ENCODE peak calls at places on chromosomes 16 and 17, in seven cellular contexts. G is iPS DF 6.9, Y is Peyer's patch, K is endodermal cell, V is neuronal stem cell, S is GM23338, C is heart right ventricle. D is an unnamed sample.

GRCh38 chr16:17316005-17316404 is 154.8 kb downstream of the XYLT1 start:
- DNase-seq in S (no peak), K (no peak), C (no peak), G (no peak), Y (no peak), V (no peak), D (no peak)

GRCh38 chr16:5231246-5231759 is 133.7 kb upstream of the EEF2KMT start:
- DNase-seq in S (no peak), C (no peak), K (no peak), Y (no peak), V (no peak), G (no peak), D (no peak)

GRCh38 chr17:42774066-42774750 is 959 bp downstream of the VPS25 start:
- DNase-seq in Y (no peak), S (no peak), C (no peak), G (no peak), K (no peak), V (no peak), D (no peak)

GRCh38 chr17:50830994-50831393 is 4.4 kb upstream of the WFIKKN2 start:
- DNase-seq in C (no peak), Y (no peak), S (peak; percentile 33), G (no peak), V (no peak), K (peak; percentile 82), D (peak; percentile 12)

GRCh38 chr17:19354123-19354522 is 8.4 kb downstream of the B9D1 start:
- DNase-seq in V (no peak), G (no peak), Y (no peak), K (peak; percentile 26), S (no peak), C (no peak), D (no peak)

GRCh38 chr16:59192551-59193199 is 458.6 kb upstream of the GOT2 start:
- DNase-seq in S (peak; percentile 91), G (peak; percentile 54), V (peak; percentile 40), C (peak; percentile 6), Y (no peak), K (peak; percentile 89), D (no peak)

GRCh38 chr16:64304376-64304775 is 817.5 kb downstream of the CDH11 start:
- DNase-seq in S (no peak), C (no peak), Y (no peak), K (no peak), V (no peak), G (no peak), D (no peak)

GRCh38 chr16:4987250-4987579 is 29.1 kb downstream of the SEC14L5 start:
- DNase-seq in K (no peak), C (no peak), Y (no peak), S (peak; percentile 48), V (no peak), G (no peak), D (no peak)

GRCh38 chr17:46264456-46265198 is 30.3 kb upstream of the LRRC37A start:
- DNase-seq in G (no peak), K (peak; percentile 79), V (no peak), Y (no peak), S (peak; percentile 65), C (no peak), D (peak; percentile 58)

GRCh38 chr17:22460461-22461063 is 768.2 kb downstream of the KCNJ18 start:
- DNase-seq in Y (no peak), S (no peak), V (no peak), K (no peak), C (no peak), G (no peak), D (no peak)

GRCh38 chr17:50201226-50201854 is at the start of gene COL1A1:
- DNase-seq in C (peak; percentile 76), K (peak; percentile 77), S (peak; percentile 59), V (no peak), G (no peak), Y (peak; percentile 71), D (no peak)

GRCh38 chr17:4980644-4981216 is 6.7 kb downstream of the CAMTA2 start:
- DNase-seq in S (peak; percentile 95), G (no peak), K (peak; percentile 88), Y (no peak), C (no peak), V (peak; percentile 72), D (peak; percentile 48)

GRCh38 chr16:78098544-78099371 is 696 bp upstream of the WWOX start:
- DNase-seq in Y (no peak), S (no peak), G (no peak), K (no peak), V (no peak), C (no peak), D (peak; percentile 3)

GRCh38 chr17:28509784-28510183 is 3.6 kb downstream of the FOXN1 start:
- DNase-seq in G (no peak), V (no peak), C (no peak), S (no peak), K (no peak), Y (no peak), D (no peak)

GRCh38 chr16:4828567-4829320 is 18.3 kb downstream of the GLYR1 start:
- DNase-seq in S (no peak), G (no peak), K (no peak), C (peak; percentile 58), Y (no peak), V (no peak), D (no peak)

DNA sequence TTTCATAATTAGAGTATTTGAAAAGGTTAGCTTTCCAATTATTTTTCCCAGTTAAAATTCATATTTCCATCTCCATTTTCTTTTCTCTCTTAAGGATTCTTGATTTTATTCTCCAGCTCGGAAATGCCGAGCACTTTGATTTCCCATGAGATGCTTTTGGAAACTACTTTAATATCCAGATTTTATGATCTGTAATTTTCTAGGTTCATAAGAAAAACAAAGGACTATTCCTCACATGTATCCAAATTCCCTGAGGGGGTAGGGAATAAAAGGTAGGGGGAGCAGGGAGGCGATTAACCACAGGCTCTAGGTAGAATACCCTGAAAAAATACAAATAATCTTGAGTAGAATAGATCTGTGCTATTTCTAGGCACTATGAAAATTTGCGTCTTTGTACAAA is 938 bp downstream of the RNF43 start:
- DNase-seq in Y (no peak), G (no peak), K (no peak), V (no peak), C (no peak), S (no peak), D (no peak)
- H3K27ac ChIP-seq in Y (peak overlapping the region; percentile 83), G (no peak overlapping the region), K (no peak overlapping the region), V (no peak overlapping the region), C (no peak overlapping the region), S (no peak overlapping the region), D (peak overlapping the region; percentile 28)

GRCh38 chr16:70788668-70789161 is 12.2 kb downstream of the VAC14 start:
- DNase-seq in V (no peak), K (no peak), G (no peak), Y (no peak), S (no peak), C (no peak), D (no peak)

GRCh38 chr16:70782237-70782636 is 18.7 kb downstream of the VAC14 start:
- DNase-seq in C (no peak), G (no peak), V (no peak), Y (no peak), S (no peak), K (no peak), D (no peak)

GRCh38 chr16:70781800-70782199 is 19.2 kb downstream of the VAC14 start:
- DNase-seq in Y (no peak), K (no peak), C (no peak), G (no peak), S (no peak), V (no peak), D (no peak)

GRCh38 chr16:70786020-70786419 is 14.9 kb downstream of the VAC14 start:
- DNase-seq in S (no peak), C (no peak), G (no peak), Y (no peak), V (no peak), K (no peak), D (no peak)

DNA sequence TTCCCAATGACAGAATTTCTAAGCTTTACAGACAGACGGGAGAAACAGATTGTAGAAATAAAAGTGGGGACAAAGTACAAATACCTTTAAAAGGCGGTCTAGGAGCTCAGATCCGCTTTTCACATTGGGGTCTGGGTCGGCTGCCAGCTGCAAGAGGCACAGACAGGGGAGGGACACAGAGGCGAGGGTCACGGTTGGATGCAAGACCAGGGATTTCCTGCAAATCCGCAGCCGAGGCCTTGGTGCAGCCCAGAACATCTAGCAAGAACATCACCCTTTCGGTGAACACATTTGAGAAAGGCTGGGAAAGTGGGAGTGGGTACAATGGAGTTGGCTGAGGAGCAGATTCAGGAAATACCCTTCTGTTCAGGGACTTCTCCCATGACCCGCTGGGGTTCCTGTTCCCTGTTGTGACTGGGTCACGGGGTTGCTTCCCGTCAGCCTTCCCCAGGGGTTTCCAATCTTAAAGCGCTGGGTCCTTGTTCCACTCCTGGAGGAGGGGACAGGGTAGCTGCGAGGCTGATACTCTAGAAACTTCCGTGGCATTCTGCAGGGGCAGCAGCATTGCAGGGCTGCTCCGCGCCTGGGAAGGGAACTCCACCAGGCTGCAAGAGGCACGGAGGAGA is 16.2 kb downstream of the VAC14 start:
- DNase-seq in V (no peak), K (no peak), C (no peak), Y (no peak), S (no peak), G (no peak), D (no peak)
- H3K27ac ChIP-seq in V (no peak overlapping the region), K (no peak overlapping the region), C (no peak overlapping the region), Y (no peak overlapping the region), S (no peak overlapping the region), G (no peak overlapping the region), D (no peak overlapping the region)

DNA sequence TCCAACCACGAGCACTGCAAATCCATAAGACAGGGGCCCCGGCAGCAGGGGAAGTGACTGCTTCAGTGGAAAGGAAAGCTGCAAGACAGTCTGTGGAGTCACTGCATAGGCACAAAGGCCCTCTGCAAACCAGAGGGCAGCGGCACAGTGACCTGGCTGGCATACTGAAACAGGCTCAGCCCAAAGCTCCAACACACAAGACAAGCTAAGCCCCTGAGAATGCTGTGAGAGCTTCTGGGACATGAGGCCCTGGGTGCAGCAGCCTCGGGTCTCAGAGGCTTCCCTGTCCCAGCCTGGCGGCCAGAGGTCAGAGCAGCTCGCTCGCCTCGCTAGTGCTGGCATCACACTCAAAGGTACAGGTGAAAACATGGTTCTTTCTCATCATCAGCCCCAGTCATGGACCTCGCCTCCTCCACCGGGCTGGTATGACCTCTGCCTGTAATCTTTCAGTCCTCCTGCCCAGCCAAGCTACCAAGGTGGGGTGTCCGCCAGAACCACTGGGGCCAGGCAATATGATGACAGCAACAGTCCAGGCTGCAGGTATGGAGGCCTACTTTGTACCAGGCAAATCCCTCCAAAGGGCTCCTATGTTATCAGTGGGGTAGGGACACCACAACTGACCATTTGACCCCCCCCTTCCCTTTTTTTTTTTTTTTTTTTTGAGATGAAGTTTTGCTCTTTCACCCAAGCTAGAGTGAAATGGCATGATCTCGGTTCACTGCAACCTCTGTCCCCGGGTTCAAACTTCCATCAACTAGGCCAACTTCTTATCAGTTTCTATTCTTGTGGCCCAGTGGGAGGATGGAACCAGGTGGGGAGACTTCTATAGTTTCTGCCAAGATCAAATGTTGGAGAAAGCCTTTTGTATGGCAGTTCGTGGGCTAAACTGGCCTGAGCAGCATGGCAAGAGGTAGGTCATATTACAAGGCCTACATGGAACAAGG is 19.2 kb downstream of the ST3GAL2 start:
- DNase-seq in K (no peak), G (no peak), S (no peak), C (no peak), V (no peak), Y (no peak), D (no peak)
- H3K27ac ChIP-seq in K (no peak overlapping the region), G (no peak overlapping the region), S (no peak overlapping the region), C (no peak overlapping the region), V (no peak overlapping the region), Y (peak overlapping the region; percentile 49), D (no peak overlapping the region)

DNA sequence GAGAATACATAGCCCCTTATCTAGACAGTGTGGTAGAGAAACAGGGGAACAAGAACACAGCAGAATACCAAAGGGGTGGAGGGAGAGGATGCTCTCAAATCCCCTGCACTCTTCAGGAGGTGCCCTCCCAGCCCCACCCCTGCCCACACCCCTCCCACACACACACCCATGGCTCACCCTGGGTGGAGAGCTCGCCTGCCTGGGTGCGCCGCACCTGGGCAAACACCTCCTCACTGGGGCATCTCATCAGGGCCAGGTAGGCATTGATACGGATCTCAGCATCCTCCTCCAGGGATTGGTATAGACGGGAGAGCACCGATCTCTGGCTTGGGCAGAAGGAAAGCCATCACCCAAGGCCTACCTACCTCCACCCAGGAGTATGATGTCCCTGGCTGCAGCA is 95.2 kb downstream of the LITAF start:
- DNase-seq in G (no peak), K (no peak), V (no peak), S (no peak), C (no peak), Y (no peak), D (no peak)
- H3K27ac ChIP-seq in G (no peak overlapping the region), K (no peak overlapping the region), V (no peak overlapping the region), S (no peak overlapping the region), C (no peak overlapping the region), Y (no peak overlapping the region), D (no peak overlapping the region)

D was measured in CD8-positive, alpha-beta memory T cell.